ENCODE peak calls at places on chromosome 2, in six cellular contexts. One of them, this sample, is unnamed.

GRCh38 chr2:224638338-224638823 is 53.2 kb upstream of the CUL3 start:
- DNase-seq in GM13976: peak
- DNase-seq in stimulated activated CD8-positive, alpha-beta memory T cell treated with anti-CD3 and anti-CD28 coated beads, Interleukin-15, amount 100 ng/mL, for 1 hour: no peak
- DNase-seq in NCI-H1417: no peak
- DNase-seq in NCI-H1105: no peak
- DNase-seq in HTR-8/SVneo: no peak
- DNase-seq in this sample: no peak

GRCh38 chr2:8997108-8997507 is 6.4 kb downstream of the MBOAT2 start:
- DNase-seq in GM13976: no peak
- DNase-seq in stimulated activated CD8-positive, alpha-beta memory T cell treated with anti-CD3 and anti-CD28 coated beads, Interleukin-15, amount 100 ng/mL, for 1 hour: no peak
- DNase-seq in HTR-8/SVneo: no peak
- DNase-seq in NCI-H1417: no peak
- DNase-seq in NCI-H1105: no peak
- DNase-seq in this sample: no peak

GRCh38 chr2:55926246-55926645 is 2.7 kb upstream of the EFEMP1 start:
- DNase-seq in NCI-H1105: no peak
- DNase-seq in GM13976: no peak
- DNase-seq in HTR-8/SVneo: no peak
- DNase-seq in NCI-H1417: no peak
- DNase-seq in stimulated activated CD8-positive, alpha-beta memory T cell treated with anti-CD3 and anti-CD28 coated beads, Interleukin-15, amount 100 ng/mL, for 1 hour: no peak
- DNase-seq in this sample: no peak

GRCh38 chr2:113407446-113408099 is 29.9 kb upstream of the ZNG1B start:
- DNase-seq in HTR-8/SVneo: no peak
- DNase-seq in NCI-H1417: no peak
- DNase-seq in stimulated activated CD8-positive, alpha-beta memory T cell treated with anti-CD3 and anti-CD28 coated beads, Interleukin-15, amount 100 ng/mL, for 1 hour: no peak
- DNase-seq in GM13976: no peak
- DNase-seq in NCI-H1105: no peak
- DNase-seq in this sample: peak

GRCh38 chr2:183093857-183094657 is 15.5 kb downstream of the DUSP19 start:
- DNase-seq in NCI-H1105: no peak
- DNase-seq in HTR-8/SVneo: peak
- DNase-seq in stimulated activated CD8-positive, alpha-beta memory T cell treated with anti-CD3 and anti-CD28 coated beads, Interleukin-15, amount 100 ng/mL, for 1 hour: no peak
- DNase-seq in NCI-H1417: no peak
- DNase-seq in GM13976: peak
- DNase-seq in this sample: no peak

GRCh38 chr2:20425884-20426283 is 21.0 kb upstream of the RHOB start:
- DNase-seq in stimulated activated CD8-positive, alpha-beta memory T cell treated with anti-CD3 and anti-CD28 coated beads, Interleukin-15, amount 100 ng/mL, for 1 hour: no peak
- DNase-seq in NCI-H1417: no peak
- DNase-seq in HTR-8/SVneo: no peak
- DNase-seq in NCI-H1105: no peak
- DNase-seq in GM13976: no peak
- DNase-seq in this sample: no peak

GRCh38 chr2:201707142-201707541 is 8.7 kb upstream of the MPP4 start:
- DNase-seq in NCI-H1417: no peak
- DNase-seq in NCI-H1105: no peak
- DNase-seq in HTR-8/SVneo: no peak
- DNase-seq in GM13976: no peak
- DNase-seq in stimulated activated CD8-positive, alpha-beta memory T cell treated with anti-CD3 and anti-CD28 coated beads, Interleukin-15, amount 100 ng/mL, for 1 hour: no peak
- DNase-seq in this sample: no peak

GRCh38 chr2:88857951-88858406 is 166.5 kb downstream of the RPIA start:
- DNase-seq in NCI-H1417: no peak
- DNase-seq in HTR-8/SVneo: no peak
- DNase-seq in stimulated activated CD8-positive, alpha-beta memory T cell treated with anti-CD3 and anti-CD28 coated beads, Interleukin-15, amount 100 ng/mL, for 1 hour: no peak
- DNase-seq in NCI-H1105: no peak
- DNase-seq in GM13976: no peak
- DNase-seq in this sample: no peak

GRCh38 chr2:217930783-217931563 is 71.8 kb downstream of the TNS1 start:
- DNase-seq in NCI-H1105: no peak
- DNase-seq in NCI-H1417: peak
- DNase-seq in GM13976: no peak
- DNase-seq in HTR-8/SVneo: no peak
- DNase-seq in stimulated activated CD8-positive, alpha-beta memory T cell treated with anti-CD3 and anti-CD28 coated beads, Interleukin-15, amount 100 ng/mL, for 1 hour: no peak
- DNase-seq in this sample: no peak

GRCh38 chr2:108787209-108787558 is 613 bp downstream of the CCDC138 start:
- DNase-seq in GM13976: no peak
- DNase-seq in NCI-H1417: no peak
- DNase-seq in NCI-H1105: no peak
- DNase-seq in stimulated activated CD8-positive, alpha-beta memory T cell treated with anti-CD3 and anti-CD28 coated beads, Interleukin-15, amount 100 ng/mL, for 1 hour: no peak
- DNase-seq in HTR-8/SVneo: no peak
- DNase-seq in this sample: no peak

GRCh38 chr2:126639276-126639675 is 16.7 kb upstream of the GYPC start:
- DNase-seq in NCI-H1105: no peak
- DNase-seq in HTR-8/SVneo: no peak
- DNase-seq in GM13976: no peak
- DNase-seq in NCI-H1417: peak
- DNase-seq in stimulated activated CD8-positive, alpha-beta memory T cell treated with anti-CD3 and anti-CD28 coated beads, Interleukin-15, amount 100 ng/mL, for 1 hour: no peak
- DNase-seq in this sample: no peak

GRCh38 chr2:112031473-112031872 is 23.6 kb upstream of the TMEM87B start:
- DNase-seq in stimulated activated CD8-positive, alpha-beta memory T cell treated with anti-CD3 and anti-CD28 coated beads, Interleukin-15, amount 100 ng/mL, for 1 hour: no peak
- DNase-seq in HTR-8/SVneo: no peak
- DNase-seq in NCI-H1417: peak
- DNase-seq in GM13976: no peak
- DNase-seq in NCI-H1105: no peak
- DNase-seq in this sample: no peak

GRCh38 chr2:135913726-135914365 is 37.6 kb upstream of the MCM6 start:
- DNase-seq in NCI-H1105: no peak
- DNase-seq in HTR-8/SVneo: peak
- DNase-seq in NCI-H1417: peak
- DNase-seq in stimulated activated CD8-positive, alpha-beta memory T cell treated with anti-CD3 and anti-CD28 coated beads, Interleukin-15, amount 100 ng/mL, for 1 hour: peak
- DNase-seq in GM13976: peak
- DNase-seq in this sample: no peak

GRCh38 chr2:141501743-141502142 is 629.1 kb downstream of the LRP1B start:
- DNase-seq in stimulated activated CD8-positive, alpha-beta memory T cell treated with anti-CD3 and anti-CD28 coated beads, Interleukin-15, amount 100 ng/mL, for 1 hour: no peak
- DNase-seq in GM13976: no peak
- DNase-seq in NCI-H1105: no peak
- DNase-seq in NCI-H1417: no peak
- DNase-seq in HTR-8/SVneo: no peak
- DNase-seq in this sample: no peak

GRCh38 chr2:178800510-178800909 is 6.7 kb downstream of the TTN start:
- DNase-seq in HTR-8/SVneo: no peak
- DNase-seq in GM13976: no peak
- DNase-seq in NCI-H1417: no peak
- DNase-seq in stimulated activated CD8-positive, alpha-beta memory T cell treated with anti-CD3 and anti-CD28 coated beads, Interleukin-15, amount 100 ng/mL, for 1 hour: no peak
- DNase-seq in NCI-H1105: no peak
- DNase-seq in this sample: no peak

GRCh38 chr2:45008296-45009129 is 739 bp downstream of the SIX2 start:
- DNase-seq in HTR-8/SVneo: no peak
- DNase-seq in NCI-H1417: peak
- DNase-seq in stimulated activated CD8-positive, alpha-beta memory T cell treated with anti-CD3 and anti-CD28 coated beads, Interleukin-15, amount 100 ng/mL, for 1 hour: no peak
- DNase-seq in NCI-H1105: no peak
- DNase-seq in GM13976: peak
- DNase-seq in this sample: no peak

GRCh38 chr2:129975016-129975774 is 4.3 kb upstream of the RAB6C start:
- DNase-seq in NCI-H1105: no peak
- DNase-seq in GM13976: no peak
- DNase-seq in HTR-8/SVneo: no peak
- DNase-seq in stimulated activated CD8-positive, alpha-beta memory T cell treated with anti-CD3 and anti-CD28 coated beads, Interleukin-15, amount 100 ng/mL, for 1 hour: no peak
- DNase-seq in NCI-H1417: no peak
- DNase-seq in this sample: no peak

GRCh38 chr2:46775722-46776121 is 139.9 kb downstream of the MCFD2 start:
- DNase-seq in HTR-8/SVneo: no peak
- DNase-seq in GM13976: no peak
- DNase-seq in stimulated activated CD8-positive, alpha-beta memory T cell treated with anti-CD3 and anti-CD28 coated beads, Interleukin-15, amount 100 ng/mL, for 1 hour: no peak
- DNase-seq in NCI-H1105: no peak
- DNase-seq in NCI-H1417: no peak
- DNase-seq in this sample: no peak

GRCh38 chr2:64653174-64654062 is at the start of gene SERTAD2:
- DNase-seq in NCI-H1417: peak
- DNase-seq in stimulated activated CD8-positive, alpha-beta memory T cell treated with anti-CD3 and anti-CD28 coated beads, Interleukin-15, amount 100 ng/mL, for 1 hour: peak
- DNase-seq in GM13976: peak
- DNase-seq in NCI-H1105: peak
- DNase-seq in HTR-8/SVneo: peak
- DNase-seq in this sample: peak

GRCh38 chr2:151491496-151491895 is 81.8 kb downstream of the RIF1 start:
- DNase-seq in HTR-8/SVneo: no peak
- DNase-seq in NCI-H1105: no peak
- DNase-seq in stimulated activated CD8-positive, alpha-beta memory T cell treated with anti-CD3 and anti-CD28 coated beads, Interleukin-15, amount 100 ng/mL, for 1 hour: no peak
- DNase-seq in NCI-H1417: no peak
- DNase-seq in GM13976: no peak
- DNase-seq in this sample: no peak

GRCh38 chr2:120750488-120751210 is 15.0 kb downstream of the GLI2 start:
- DNase-seq in NCI-H1417: no peak
- DNase-seq in HTR-8/SVneo: no peak
- DNase-seq in GM13976: no peak
- DNase-seq in stimulated activated CD8-positive, alpha-beta memory T cell treated with anti-CD3 and anti-CD28 coated beads, Interleukin-15, amount 100 ng/mL, for 1 hour: no peak
- DNase-seq in NCI-H1105: no peak
- DNase-seq in this sample: no peak

GRCh38 chr2:28694364-28694763 is 57.3 kb upstream of the PPP1CB start:
- DNase-seq in NCI-H1105: no peak
- DNase-seq in HTR-8/SVneo: no peak
- DNase-seq in NCI-H1417: no peak
- DNase-seq in GM13976: no peak
- DNase-seq in stimulated activated CD8-positive, alpha-beta memory T cell treated with anti-CD3 and anti-CD28 coated beads, Interleukin-15, amount 100 ng/mL, for 1 hour: no peak
- DNase-seq in this sample: no peak

GRCh38 chr2:124162256-124162655 is 137.2 kb downstream of the CNTNAP5 start:
- DNase-seq in NCI-H1417: no peak
- DNase-seq in GM13976: no peak
- DNase-seq in stimulated activated CD8-positive, alpha-beta memory T cell treated with anti-CD3 and anti-CD28 coated beads, Interleukin-15, amount 100 ng/mL, for 1 hour: no peak
- DNase-seq in HTR-8/SVneo: no peak
- DNase-seq in NCI-H1105: no peak
- DNase-seq in this sample: no peak

GRCh38 chr2:239809391-239809790 is 215.8 kb downstream of the NDUFA10 start:
- DNase-seq in HTR-8/SVneo: no peak
- DNase-seq in stimulated activated CD8-positive, alpha-beta memory T cell treated with anti-CD3 and anti-CD28 coated beads, Interleukin-15, amount 100 ng/mL, for 1 hour: no peak
- DNase-seq in NCI-H1417: no peak
- DNase-seq in NCI-H1105: no peak
- DNase-seq in GM13976: no peak
- DNase-seq in this sample: no peak

GRCh38 chr2:224442092-224442999 is 40.4 kb upstream of the FAM124B start:
- DNase-seq in GM13976: peak
- DNase-seq in HTR-8/SVneo: no peak
- DNase-seq in stimulated activated CD8-positive, alpha-beta memory T cell treated with anti-CD3 and anti-CD28 coated beads, Interleukin-15, amount 100 ng/mL, for 1 hour: no peak
- DNase-seq in NCI-H1417: no peak
- DNase-seq in NCI-H1105: no peak
- DNase-seq in this sample: no peak